ENCODE peak calls at places on chromosomes 3 and 15, in seven cellular contexts. H is T-helper 17 cell; V is lung; Z is aorta; C is naive thymus-derived CD8-positive, alpha-beta T cell; N is natural killer cell treated with Interleukin-12 subunit alpha and Interleukin-12 subunit beta and Interleukin-15 and Interleukin-18, amount 100 ng/mL, for 72 hours; L is activated T-cell treated with anti-CD3 and anti-CD28 coated beads, Interleukin-2, amount 50 U/mL, for 4 hours. O is an unnamed sample.
A peak's percentile ranks its signal among the peaks of the same experiment; 100 is the strongest.

GRCh38 chr3:27930052-27930602 is 208.0 kb upstream of the EOMES start:
- ATAC-seq in H (no peak), V (no peak), Z (no peak), C (no peak), N (peak; percentile 63), L (peak; percentile 51), O (no peak)

GRCh38 chr15:57158589-57158988 is 217.7 kb upstream of the CGNL1 start:
- ATAC-seq in H (no peak), V (no peak), Z (no peak), C (no peak), N (no peak), L (no peak), O (no peak)

GRCh38 chr15:30065025-30065801 is 17.5 kb upstream of the GOLGA8J start:
- ATAC-seq in H (no peak), V (peak; percentile 78), Z (peak; percentile 38), C (no peak), N (no peak), L (no peak), O (no peak)

GRCh38 chr3:38707730-38708129 is 58.2 kb upstream of the SCN5A start:
- ATAC-seq in H (no peak), V (no peak), Z (no peak), C (no peak), N (no peak), L (no peak), O (no peak)

GRCh38 chr3:188365184-188365583 is 211.2 kb downstream of the LPP start:
- ATAC-seq in H (no peak), V (no peak), Z (no peak), C (no peak), N (peak; percentile 61), L (no peak), O (no peak)

GRCh38 chr3:41404601-41405000 is 205.3 kb downstream of the CTNNB1 start:
- ATAC-seq in H (no peak), V (no peak), Z (no peak), C (no peak), N (no peak), L (no peak), O (no peak)

GRCh38 chr3:164459526-164460151 is 618.7 kb downstream of the SI start:
- ATAC-seq in H (no peak), V (no peak), Z (no peak), C (no peak), N (no peak), L (no peak), O (no peak)

GRCh38 chr3:169243122-169243521 is 420.4 kb downstream of the MECOM start:
- ATAC-seq in H (no peak), V (peak; percentile 17), Z (no peak), C (no peak), N (no peak), L (no peak), O (no peak)

GRCh38 chr15:40340740-40341400 is at the start of gene CCDC9B:
- ATAC-seq in H (no peak), V (peak; percentile 71), Z (peak; percentile 85), C (no peak), N (no peak), L (no peak), O (no peak)